ENCODE peak calls at places on chromosome 20, in four cellular contexts. H, E, I and V are unnamed samples.
A peak's percentile ranks its signal among the peaks of the same experiment; 100 is the strongest.

GRCh38 chr20:37755665-37756064 is 61.8 kb downstream of the CTNNBL1 start:
- DNase-seq in H (no peak), E (no peak), I (no peak), V (no peak)

GRCh38 chr20:62305149-62305764 is 2.5 kb downstream of the ADRM1 start:
- DNase-seq in H (no peak), E (no peak), I (peak; percentile 52), V (no peak)

GRCh38 chr20:33119725-33120720 is 40.6 kb downstream of the BPIFB4 start:
- DNase-seq in H (no peak), E (no peak), I (peak; percentile 61), V (no peak)

GRCh38 chr20:62553136-62553837 is 77.5 kb upstream of the GATA5 start:
- DNase-seq in H (no peak), E (no peak), I (no peak), V (no peak)

GRCh38 chr20:38871560-38871953 is 54.7 kb upstream of the FAM83D start:
- DNase-seq in H (no peak), E (no peak), I (no peak), V (no peak)

GRCh38 chr20:63873477-63873971 is 8.5 kb downstream of the TPD52L2 start:
- DNase-seq in H (no peak), E (peak; percentile 69), I (peak; percentile 95), V (peak; percentile 69)

GRCh38 chr20:13174402-13174801 is 46.7 kb upstream of the ISM1 start:
- DNase-seq in H (no peak), E (no peak), I (no peak), V (no peak)

GRCh38 chr20:57483287-57484050 is 41.5 kb downstream of the CTCFL start:
- DNase-seq in H (peak; percentile 60), E (no peak), I (no peak), V (no peak)

GRCh38 chr20:55977723-55978481 is 27.4 kb downstream of the CBLN4 start:
- DNase-seq in H (no peak), E (no peak), I (no peak), V (no peak)

GRCh38 chr20:5914859-5915258 is 35.5 kb downstream of the TRMT6 start:
- DNase-seq in H (no peak), E (no peak), I (no peak), V (no peak)

GRCh38 chr20:14234666-14235295 is 102.6 kb downstream of the FLRT3 start:
- DNase-seq in H (no peak), E (peak; percentile 34), I (peak; percentile 76), V (no peak)

GRCh38 chr20:38320221-38320620 is 16.3 kb downstream of the BPI start:
- DNase-seq in H (no peak), E (peak; percentile 26), I (no peak), V (no peak)

GRCh38 chr20:62759981-62760431 is 36.3 kb upstream of the MRGBP start:
- DNase-seq in H (no peak), E (no peak), I (no peak), V (no peak)

DNA sequence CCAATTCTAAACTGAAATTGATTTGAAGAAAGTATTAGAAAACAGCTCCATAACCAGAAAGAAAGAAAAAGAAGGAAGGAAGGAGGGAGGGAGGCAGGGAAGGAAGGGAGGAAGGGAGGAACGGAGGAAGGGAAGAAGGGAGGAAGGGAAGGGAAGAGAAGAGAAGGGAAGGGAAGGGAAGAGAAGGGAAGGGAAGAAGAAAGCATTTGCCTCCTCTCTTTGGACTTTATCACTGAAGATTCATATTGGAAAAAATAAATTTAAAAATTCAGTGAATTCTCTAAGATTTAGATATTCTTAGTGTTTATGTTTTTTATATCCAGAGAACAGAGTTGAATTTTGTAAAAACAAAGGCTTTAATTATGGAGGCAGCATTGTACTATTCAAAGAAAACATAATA is 68.5 kb upstream of the NXT1 start:
- DNase-seq in H (no peak), E (no peak), I (no peak), V (no peak)
- H3K27ac ChIP-seq in H (no peak overlapping the region), E (no peak overlapping the region), I (no peak overlapping the region), V (no peak overlapping the region)

DNA sequence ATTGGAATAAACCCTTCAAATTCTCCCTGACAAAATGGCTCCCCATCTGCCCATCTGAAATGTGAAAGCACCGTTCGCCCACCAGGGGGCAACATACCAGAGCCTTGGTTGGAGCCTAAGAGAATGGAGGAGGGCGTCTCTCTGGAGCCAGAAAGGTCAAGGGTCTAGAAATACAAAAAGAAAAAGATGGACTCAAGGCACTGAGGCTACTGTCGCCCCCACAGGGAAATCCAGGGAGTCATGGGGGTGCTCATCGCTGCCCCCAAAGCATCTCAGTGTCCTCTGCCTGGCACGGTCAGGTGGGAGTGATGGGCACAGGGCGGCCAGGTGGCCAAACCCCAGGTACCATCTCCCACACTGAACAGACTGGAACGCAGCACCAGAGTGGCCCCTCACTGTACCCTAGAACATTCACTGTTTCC is 136.3 kb downstream of the ZMYND8 start:
- DNase-seq in H (no peak), E (no peak), I (peak; percentile 55), V (no peak)
- TF ChIP-seq CTCF in H (no peak), E (peak; percentile 83), I (peak; percentile 90), V (peak; percentile 55)

GRCh38 chr20:19966840-19967239 is 50.3 kb upstream of the NAA20 start:
- DNase-seq in H (no peak), E (no peak), I (no peak), V (no peak)

GRCh38 chr20:19961298-19961697 is 55.9 kb upstream of the NAA20 start:
- DNase-seq in H (no peak), E (no peak), I (no peak), V (no peak)

GRCh38 chr20:19962958-19963357 is 54.2 kb upstream of the NAA20 start:
- DNase-seq in H (no peak), E (no peak), I (no peak), V (no peak)

GRCh38 chr20:19967441-19967840 is 49.7 kb upstream of the NAA20 start:
- DNase-seq in H (no peak), E (no peak), I (no peak), V (no peak)

DNA sequence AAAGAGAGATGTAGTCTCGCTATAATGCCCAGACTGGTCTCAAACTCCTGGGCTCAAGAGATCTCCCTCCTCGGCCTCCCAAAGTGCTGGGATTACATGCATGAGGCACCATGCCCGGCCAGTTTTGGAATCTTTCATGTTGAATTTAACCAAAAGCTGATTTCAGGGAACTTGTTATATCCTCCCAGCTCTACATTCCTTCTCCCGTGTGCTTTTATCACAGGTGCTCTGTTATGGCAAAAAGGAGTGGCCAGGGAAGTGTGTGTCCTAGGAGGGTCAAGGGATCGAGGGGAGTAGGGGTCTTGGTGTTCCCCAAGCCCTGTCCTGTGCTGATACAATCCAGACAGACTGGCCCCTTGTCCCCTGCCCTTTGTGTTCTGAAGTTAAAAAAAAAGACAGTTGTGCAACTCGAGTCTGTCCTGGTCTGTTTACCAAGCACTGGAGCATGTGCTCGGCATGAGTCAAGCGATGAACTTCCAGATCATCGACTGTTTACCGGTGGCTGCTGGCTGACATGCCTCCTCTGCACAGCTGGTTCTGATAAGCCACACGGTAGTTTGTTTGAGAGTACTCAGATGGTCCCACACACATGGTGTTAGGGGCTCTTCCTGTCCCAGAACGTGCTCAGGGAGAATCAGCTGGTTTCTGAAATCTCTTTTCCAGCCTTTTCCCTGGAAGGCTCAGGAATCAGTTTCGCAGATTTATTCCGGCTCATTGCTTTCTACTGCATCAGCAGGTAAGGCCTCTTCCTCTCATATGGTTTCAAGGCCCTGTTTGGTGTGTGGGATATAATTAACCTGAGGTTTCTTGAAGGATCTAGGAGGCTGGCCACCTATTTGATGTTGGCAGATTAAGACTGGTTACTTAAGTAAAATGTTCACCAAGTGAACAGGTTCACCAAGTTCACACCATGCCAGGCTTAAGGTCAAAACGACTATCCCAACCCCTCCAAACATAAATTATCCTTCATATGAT is 52.6 kb upstream of the NAA20 start:
- DNase-seq in H (no peak), E (peak; percentile 90), I (peak; percentile 83), V (peak; percentile 77)
- H3K27ac ChIP-seq in H (peak overlapping the region; percentile 69), E (peak overlapping the region; percentile 55), I (peak overlapping the region; percentile 51), V (peak overlapping the region; percentile 60)

GRCh38 chr20:25254986-25255680 is 7.2 kb downstream of the PYGB start:
- DNase-seq in H (peak; percentile 84), E (no peak), I (no peak), V (peak; percentile 76)
- TF ChIP-seq CTCF in H (no peak), E (no peak), I (peak; percentile 35), V (no peak)

DNA sequence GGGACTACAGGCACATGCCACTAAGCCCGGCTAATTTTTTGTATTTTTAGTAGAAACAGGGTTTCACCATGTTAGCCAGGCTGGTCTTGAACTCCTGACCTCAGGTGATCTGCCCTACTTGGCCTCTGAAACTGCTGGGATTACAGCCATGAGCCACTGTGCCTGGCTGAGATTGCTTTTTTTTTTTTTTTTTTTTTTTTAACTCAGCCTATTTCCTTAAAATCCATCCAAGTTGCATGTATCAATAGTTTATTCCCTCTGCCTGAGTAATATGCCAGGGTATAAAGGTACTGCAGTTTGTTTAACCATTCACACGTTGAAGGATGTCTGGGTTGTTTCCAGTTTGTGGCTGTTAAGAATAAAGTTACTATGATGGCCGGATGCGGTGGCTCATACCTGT is 10.7 kb downstream of the SLX4IP start:
- DNase-seq in H (no peak), E (no peak), I (no peak), V (no peak)
- H3K27ac ChIP-seq in H (no peak overlapping the region), E (no peak overlapping the region), I (no peak overlapping the region), V (no peak overlapping the region)